ENCODE peak calls at places on chromosome 15, in seven cellular contexts. One of them, this sample, is unnamed.

GRCh38 chr15:58065445-58066041 is at the start of gene ALDH1A2:
- DNase-seq in endothelial cell: peak
- DNase-seq in stomach: no peak
- DNase-seq in A673: no peak
- DNase-seq in B cell: peak
- DNase-seq in tibial artery: peak
- DNase-seq in AG10803: no peak
- DNase-seq in this sample: no peak

GRCh38 chr15:84910928-84911623 is 26.6 kb downstream of the SLC28A1 start:
- DNase-seq in endothelial cell: no peak
- DNase-seq in stomach: no peak
- DNase-seq in A673: no peak
- DNase-seq in B cell: no peak
- DNase-seq in tibial artery: no peak
- DNase-seq in AG10803: no peak
- DNase-seq in this sample: no peak

GRCh38 chr15:92636950-92637481 is 18.6 kb downstream of the FAM174B start:
- DNase-seq in endothelial cell: no peak
- DNase-seq in stomach: peak
- DNase-seq in A673: no peak
- DNase-seq in B cell: no peak
- DNase-seq in tibial artery: no peak
- DNase-seq in AG10803: no peak
- DNase-seq in this sample: no peak

GRCh38 chr15:56838085-56838484 is 80.4 kb upstream of the TCF12 start:
- DNase-seq in endothelial cell: no peak
- DNase-seq in stomach: no peak
- DNase-seq in A673: no peak
- DNase-seq in B cell: peak
- DNase-seq in tibial artery: no peak
- DNase-seq in AG10803: no peak
- DNase-seq in this sample: no peak

GRCh38 chr15:84889991-84890669 is 5.7 kb downstream of the SLC28A1 start:
- DNase-seq in endothelial cell: no peak
- DNase-seq in stomach: no peak
- DNase-seq in A673: no peak
- DNase-seq in B cell: no peak
- DNase-seq in tibial artery: no peak
- DNase-seq in AG10803: no peak
- DNase-seq in this sample: no peak

GRCh38 chr15:34116620-34117019 is 14.7 kb downstream of the PGBD4 start:
- DNase-seq in endothelial cell: no peak
- DNase-seq in stomach: no peak
- DNase-seq in A673: no peak
- DNase-seq in B cell: no peak
- DNase-seq in tibial artery: no peak
- DNase-seq in AG10803: peak
- DNase-seq in this sample: no peak

GRCh38 chr15:80856400-80856799 is 77.2 kb downstream of the CEMIP start:
- DNase-seq in endothelial cell: no peak
- DNase-seq in stomach: no peak
- DNase-seq in A673: peak
- DNase-seq in B cell: no peak
- DNase-seq in tibial artery: no peak
- DNase-seq in AG10803: no peak
- DNase-seq in this sample: no peak

GRCh38 chr15:40279437-40280141 is 3.3 kb downstream of the ANKRD63 start:
- DNase-seq in endothelial cell: peak
- DNase-seq in stomach: peak
- DNase-seq in A673: peak
- DNase-seq in B cell: peak
- DNase-seq in tibial artery: peak
- DNase-seq in AG10803: peak
- DNase-seq in this sample: no peak

GRCh38 chr15:40241305-40242215 is 2.7 kb downstream of the PAK6 start:
- DNase-seq in endothelial cell: no peak
- DNase-seq in stomach: peak
- DNase-seq in A673: no peak
- DNase-seq in B cell: peak
- DNase-seq in tibial artery: no peak
- DNase-seq in AG10803: no peak
- DNase-seq in this sample: no peak

GRCh38 chr15:84840741-84841429 is 23.7 kb downstream of the ALPK3 start:
- DNase-seq in endothelial cell: no peak
- DNase-seq in stomach: peak
- DNase-seq in A673: no peak
- DNase-seq in B cell: no peak
- DNase-seq in tibial artery: peak
- DNase-seq in AG10803: peak
- DNase-seq in this sample: peak

GRCh38 chr15:99143230-99143629 is 38.4 kb downstream of the SYNM start:
- DNase-seq in endothelial cell: no peak
- DNase-seq in stomach: no peak
- DNase-seq in A673: no peak
- DNase-seq in B cell: no peak
- DNase-seq in tibial artery: no peak
- DNase-seq in AG10803: no peak
- DNase-seq in this sample: no peak

GRCh38 chr15:52357949-52358348 is 62.3 kb upstream of the MYO5C start:
- DNase-seq in endothelial cell: no peak
- DNase-seq in stomach: no peak
- DNase-seq in A673: no peak
- DNase-seq in B cell: no peak
- DNase-seq in tibial artery: no peak
- DNase-seq in AG10803: no peak
- DNase-seq in this sample: no peak

GRCh38 chr15:33766329-33766728 is 202.0 kb upstream of the CHRM5 start:
- DNase-seq in endothelial cell: no peak
- DNase-seq in stomach: no peak
- DNase-seq in A673: no peak
- DNase-seq in B cell: no peak
- DNase-seq in tibial artery: no peak
- DNase-seq in AG10803: no peak
- DNase-seq in this sample: no peak

GRCh38 chr15:88440021-88440420 is 27.2 kb downstream of the MRPL46 start:
- DNase-seq in endothelial cell: no peak
- DNase-seq in stomach: no peak
- DNase-seq in A673: peak
- DNase-seq in B cell: no peak
- DNase-seq in tibial artery: no peak
- DNase-seq in AG10803: peak
- DNase-seq in this sample: no peak

GRCh38 chr15:80732818-80733217 is 37.7 kb downstream of the ABHD17C start:
- DNase-seq in endothelial cell: no peak
- DNase-seq in stomach: no peak
- DNase-seq in A673: no peak
- DNase-seq in B cell: no peak
- DNase-seq in tibial artery: no peak
- DNase-seq in AG10803: no peak
- DNase-seq in this sample: no peak

GRCh38 chr15:73984208-73984979 is 7.7 kb downstream of the STOML1 start:
- DNase-seq in endothelial cell: no peak
- DNase-seq in stomach: no peak
- DNase-seq in A673: no peak
- DNase-seq in B cell: no peak
- DNase-seq in tibial artery: no peak
- DNase-seq in AG10803: no peak
- DNase-seq in this sample: no peak

GRCh38 chr15:97978408-97979130 is 18.1 kb downstream of the ARRDC4 start:
- DNase-seq in endothelial cell: no peak
- DNase-seq in stomach: peak
- DNase-seq in A673: no peak
- DNase-seq in B cell: no peak
- DNase-seq in tibial artery: no peak
- DNase-seq in AG10803: peak
- DNase-seq in this sample: no peak

GRCh38 chr15:99435138-99435695 is 130.6 kb upstream of the MEF2A start:
- DNase-seq in endothelial cell: no peak
- DNase-seq in stomach: peak
- DNase-seq in A673: no peak
- DNase-seq in B cell: no peak
- DNase-seq in tibial artery: peak
- DNase-seq in AG10803: no peak
- DNase-seq in this sample: no peak

GRCh38 chr15:49855917-49856637 is 235.2 kb downstream of the DTWD1 start:
- DNase-seq in endothelial cell: no peak
- DNase-seq in stomach: no peak
- DNase-seq in A673: no peak
- DNase-seq in B cell: no peak
- DNase-seq in tibial artery: peak
- DNase-seq in AG10803: peak
- DNase-seq in this sample: peak

DNA sequence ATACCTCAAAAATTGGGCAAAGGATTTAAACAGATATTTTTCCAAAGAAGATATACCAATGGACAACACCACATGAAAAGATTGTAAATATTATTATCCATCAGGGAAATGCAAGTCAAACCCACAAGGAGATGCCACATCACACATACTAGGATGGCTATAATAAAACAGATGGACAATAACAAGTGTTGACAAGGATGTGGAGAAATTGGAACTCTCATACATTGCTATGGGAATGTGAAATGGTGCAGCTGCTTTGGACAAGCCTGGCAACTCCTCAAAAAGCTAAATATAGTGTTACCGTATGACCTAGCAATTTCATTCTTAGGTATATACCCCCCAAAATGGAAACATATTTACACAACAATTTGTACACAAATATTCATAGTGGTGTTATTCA is 59.3 kb downstream of the PPCDC start:
- DNase-seq in endothelial cell: no peak
- DNase-seq in stomach: no peak
- DNase-seq in A673: no peak
- DNase-seq in B cell: no peak
- DNase-seq in tibial artery: no peak
- DNase-seq in AG10803: no peak
- DNase-seq in this sample: no peak
- TF ChIP-seq CTCF in endothelial cell: no peak
- TF ChIP-seq CTCF in stomach: no peak
- TF ChIP-seq CTCF in A673: no peak
- TF ChIP-seq CTCF in B cell: no peak
- TF ChIP-seq CTCF in tibial artery: no peak
- TF ChIP-seq CTCF in AG10803: no peak
- TF ChIP-seq CTCF in this sample: no peak

GRCh38 chr15:45314960-45315359 is 62.9 kb downstream of the SLC28A2 start:
- DNase-seq in endothelial cell: peak
- DNase-seq in stomach: no peak
- DNase-seq in A673: peak
- DNase-seq in B cell: no peak
- DNase-seq in tibial artery: no peak
- DNase-seq in AG10803: peak
- DNase-seq in this sample: no peak
- TF ChIP-seq CTCF in endothelial cell: no peak
- TF ChIP-seq CTCF in stomach: no peak
- TF ChIP-seq CTCF in A673: peak
- TF ChIP-seq CTCF in B cell: no peak
- TF ChIP-seq CTCF in tibial artery: peak
- TF ChIP-seq CTCF in AG10803: peak
- TF ChIP-seq CTCF in this sample: peak

GRCh38 chr15:78139564-78139963 is 8.3 kb upstream of the CIB2 start:
- DNase-seq in endothelial cell: no peak
- DNase-seq in stomach: no peak
- DNase-seq in A673: no peak
- DNase-seq in B cell: no peak
- DNase-seq in tibial artery: no peak
- DNase-seq in AG10803: no peak
- DNase-seq in this sample: no peak
- TF ChIP-seq CTCF in endothelial cell: no peak
- TF ChIP-seq CTCF in stomach: no peak
- TF ChIP-seq CTCF in A673: no peak
- TF ChIP-seq CTCF in B cell: no peak
- TF ChIP-seq CTCF in tibial artery: no peak
- TF ChIP-seq CTCF in AG10803: no peak
- TF ChIP-seq CTCF in this sample: no peak

DNA sequence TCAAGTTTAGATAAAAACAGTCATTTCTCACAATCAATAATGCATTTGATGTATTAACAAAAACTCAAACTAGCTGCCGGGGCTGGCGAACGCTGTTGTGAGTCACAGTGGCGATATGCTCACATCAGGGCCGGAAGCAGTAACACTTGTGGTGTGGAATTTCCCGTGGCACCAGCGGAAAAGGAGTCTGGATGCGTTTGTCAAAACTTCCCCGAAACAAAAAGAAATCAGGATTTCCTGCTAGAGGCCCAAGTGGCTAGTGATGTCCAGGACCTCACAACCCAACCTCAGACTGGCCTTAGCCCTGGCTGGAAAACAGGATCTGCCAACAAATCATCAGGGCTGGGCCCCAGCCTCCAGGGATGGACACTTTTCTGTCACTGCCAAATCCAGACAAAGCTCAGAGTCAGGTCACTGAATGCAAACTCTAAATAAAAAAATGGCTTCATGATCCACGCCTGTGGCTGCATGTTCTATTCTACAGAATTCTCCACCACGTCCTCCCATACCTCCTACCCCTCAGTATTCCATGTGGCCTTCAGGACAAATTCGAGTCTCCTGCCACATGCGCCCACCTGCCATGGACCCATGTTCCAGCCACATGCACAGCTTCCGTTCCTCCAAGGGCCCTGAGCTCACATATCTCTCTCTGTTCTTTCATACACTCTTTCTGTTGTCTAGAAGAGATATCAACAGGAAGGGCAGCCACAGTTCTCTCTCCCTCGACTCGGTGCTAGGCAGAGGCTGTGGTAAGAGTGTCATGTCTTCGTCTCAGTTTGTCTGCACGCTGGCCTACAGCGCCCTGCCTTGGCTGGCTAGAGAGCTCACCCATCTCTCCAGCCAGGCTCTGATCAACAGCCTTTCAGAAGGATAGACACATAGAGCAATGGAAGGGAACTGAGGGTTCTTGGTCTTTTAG is 35.4 kb downstream of the EHD4 start:
- DNase-seq in endothelial cell: peak
- DNase-seq in stomach: peak
- DNase-seq in A673: no peak
- DNase-seq in B cell: no peak
- DNase-seq in tibial artery: no peak
- DNase-seq in AG10803: no peak
- DNase-seq in this sample: no peak
- TF ChIP-seq CTCF in endothelial cell: no peak
- TF ChIP-seq CTCF in stomach: no peak
- TF ChIP-seq CTCF in A673: no peak
- TF ChIP-seq CTCF in B cell: no peak
- TF ChIP-seq CTCF in tibial artery: no peak
- TF ChIP-seq CTCF in AG10803: no peak
- TF ChIP-seq CTCF in this sample: no peak